ENCODE peak calls at places on chromosome 11, in eight cellular contexts. O is endothelial cell, X is kidney, A is MM.1S, H is fibroblast of lung, D is GM12865, Y is GM06990, J is cardiac fibroblast. V is an unnamed sample.

GRCh38 chr11:15195454-15196200 is 80.9 kb downstream of the INSC start:
- DNase-seq in X (no peak), D (no peak), H (peak), A (no peak), J (peak), Y (no peak), O (no peak), V (no peak)

GRCh38 chr11:69194956-69195355 is 39.2 kb downstream of the SMIM38 start:
- DNase-seq in Y (no peak), X (no peak), O (no peak), H (no peak), J (no peak), A (no peak), D (no peak), V (no peak)

GRCh38 chr11:65014146-65014960 is at the start of gene ARL2:
- DNase-seq in Y (no peak), H (peak), X (no peak), A (peak), J (no peak), D (no peak), O (no peak), V (peak)

GRCh38 chr11:44507896-44508440 is 57.5 kb upstream of the CD82 start:
- DNase-seq in X (no peak), O (no peak), H (no peak), A (no peak), J (no peak), D (no peak), Y (no peak), V (no peak)

GRCh38 chr11:2791521-2792375 is 92.0 kb upstream of the KCNQ1OT1 start:
- DNase-seq in H (no peak), O (no peak), X (peak), D (no peak), Y (no peak), A (no peak), J (no peak), V (no peak)

GRCh38 chr11:85823816-85824215 is 12.9 kb upstream of the SYTL2 start:
- DNase-seq in X (no peak), J (no peak), Y (no peak), D (peak), H (no peak), O (no peak), A (peak), V (no peak)

GRCh38 chr11:6703247-6704063 is 20.3 kb upstream of the MRPL17 start:
- DNase-seq in X (no peak), O (peak), D (peak), H (peak), A (peak), J (peak), Y (no peak), V (no peak)

GRCh38 chr11:83521647-83522596 is 235.8 kb upstream of the CCDC90B start:
- DNase-seq in O (peak), D (peak), A (no peak), H (peak), X (no peak), J (peak), Y (no peak), V (no peak)

GRCh38 chr11:132943325-132943736 is 589.0 kb downstream of the OPCML start:
- DNase-seq in J (peak), D (no peak), Y (no peak), O (no peak), X (no peak), A (no peak), H (peak), V (no peak)

DNA sequence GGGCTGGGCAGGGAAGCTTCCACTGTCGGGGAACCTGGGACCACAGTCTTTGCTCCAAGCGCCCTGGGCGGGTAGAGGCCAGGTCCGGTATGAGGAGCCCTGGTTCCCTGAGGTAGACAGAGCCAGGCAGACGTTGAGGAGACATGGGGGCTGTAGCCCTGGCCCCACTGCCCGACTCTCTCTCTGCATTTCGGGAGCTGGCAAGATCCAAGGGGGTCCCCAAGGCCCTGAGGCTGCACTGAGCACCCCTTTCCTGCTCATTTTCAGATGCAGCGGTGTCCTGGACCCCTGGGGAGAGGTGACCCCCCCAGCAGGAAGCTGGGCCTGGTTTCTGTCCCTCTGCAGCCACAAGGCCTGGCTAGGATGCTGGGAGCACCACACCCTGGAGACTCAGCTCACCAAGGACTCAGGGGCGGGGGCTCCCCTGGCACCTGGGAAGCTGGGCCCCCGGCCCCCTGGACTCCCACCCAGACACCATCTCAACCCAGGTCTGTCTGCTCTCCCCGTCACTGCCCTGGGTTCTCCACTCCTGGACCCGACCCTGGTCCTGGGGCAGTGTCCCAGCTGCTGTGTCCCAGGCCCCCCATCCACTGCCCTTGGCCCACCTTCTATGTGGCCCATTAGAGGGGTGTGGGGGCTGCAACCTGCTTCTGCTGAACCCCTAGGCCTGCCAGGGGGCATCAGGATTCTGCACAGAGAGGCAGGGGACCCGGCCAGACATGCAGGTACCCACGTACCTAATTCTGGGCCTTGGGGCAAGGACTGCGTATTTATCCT is 15.0 kb upstream of the MUC6 start:
- DNase-seq in A (no peak), Y (peak), J (no peak), O (no peak), H (no peak), X (peak), D (no peak), V (no peak)
- TF ChIP-seq CTCF in A (no peak), Y (no peak), J (no peak), O (no peak), H (no peak), X (no peak), D (no peak), V (no peak)

GRCh38 chr11:67606477-67607295 is at the start of gene NDUFV1:
- DNase-seq in D (peak), Y (peak), O (peak), A (peak), H (peak), X (peak), J (peak), V (peak)
- TF ChIP-seq CTCF in D (peak), Y (peak), O (peak), A (peak), H (peak), X (peak), J (peak), V (peak)

GRCh38 chr11:19666951-19667350 is 45.7 kb upstream of the NAV2 start:
- DNase-seq in J (no peak), D (no peak), Y (no peak), H (no peak), O (no peak), A (no peak), X (no peak), V (no peak)
- TF ChIP-seq CTCF in J (no peak), D (no peak), Y (no peak), H (no peak), O (no peak), A (no peak), X (no peak), V (no peak)

GRCh38 chr11:62062223-62062861 is 61.5 kb upstream of the INCENP start:
- DNase-seq in X (no peak), J (no peak), Y (no peak), A (no peak), O (no peak), H (no peak), D (no peak), V (no peak)

GRCh38 chr11:62057069-62057468 is 66.7 kb upstream of the INCENP start:
- DNase-seq in O (no peak), H (no peak), Y (no peak), J (no peak), A (no peak), X (no peak), D (no peak), V (no peak)

GRCh38 chr11:62064221-62064620 is 59.6 kb upstream of the INCENP start:
- DNase-seq in X (no peak), O (no peak), H (no peak), Y (no peak), D (no peak), J (no peak), A (no peak), V (no peak)

GRCh38 chr11:62055970-62056369 is 67.8 kb upstream of the INCENP start:
- DNase-seq in J (no peak), D (no peak), O (no peak), Y (no peak), X (no peak), A (no peak), H (no peak), V (no peak)

GRCh38 chr11:62061356-62062222 is 62.2 kb upstream of the INCENP start:
- DNase-seq in A (no peak), H (no peak), O (no peak), D (peak), Y (no peak), X (no peak), J (no peak), V (no peak)
- TF ChIP-seq CTCF in A (no peak), H (no peak), O (no peak), D (no peak), Y (peak), X (peak), J (no peak), V (no peak)

DNA sequence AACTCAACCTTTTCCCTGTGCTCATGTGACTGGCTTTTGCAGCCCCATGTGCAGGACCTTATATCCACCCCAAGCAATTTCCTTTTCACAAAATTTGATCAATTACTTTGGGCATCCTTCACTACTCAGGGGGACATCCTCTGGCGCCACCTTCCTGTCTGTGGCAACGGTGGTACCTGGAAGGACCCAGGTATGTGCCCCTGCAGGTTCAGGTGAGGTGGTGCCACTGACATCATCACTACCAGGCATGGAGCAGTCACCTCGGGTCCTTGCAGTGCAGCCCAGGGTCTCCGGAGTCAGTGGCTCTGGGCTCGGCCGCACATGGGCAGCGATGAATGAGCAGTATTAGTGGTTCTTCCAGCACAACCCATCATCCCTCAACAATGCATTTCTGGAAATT is 37.7 kb upstream of the B3GAT1 start:
- DNase-seq in J (no peak), Y (no peak), X (no peak), O (no peak), D (no peak), H (no peak), A (no peak), V (no peak)
- TF ChIP-seq CTCF in J (no peak), Y (no peak), X (no peak), O (no peak), D (no peak), H (no peak), A (no peak), V (no peak)

DNA sequence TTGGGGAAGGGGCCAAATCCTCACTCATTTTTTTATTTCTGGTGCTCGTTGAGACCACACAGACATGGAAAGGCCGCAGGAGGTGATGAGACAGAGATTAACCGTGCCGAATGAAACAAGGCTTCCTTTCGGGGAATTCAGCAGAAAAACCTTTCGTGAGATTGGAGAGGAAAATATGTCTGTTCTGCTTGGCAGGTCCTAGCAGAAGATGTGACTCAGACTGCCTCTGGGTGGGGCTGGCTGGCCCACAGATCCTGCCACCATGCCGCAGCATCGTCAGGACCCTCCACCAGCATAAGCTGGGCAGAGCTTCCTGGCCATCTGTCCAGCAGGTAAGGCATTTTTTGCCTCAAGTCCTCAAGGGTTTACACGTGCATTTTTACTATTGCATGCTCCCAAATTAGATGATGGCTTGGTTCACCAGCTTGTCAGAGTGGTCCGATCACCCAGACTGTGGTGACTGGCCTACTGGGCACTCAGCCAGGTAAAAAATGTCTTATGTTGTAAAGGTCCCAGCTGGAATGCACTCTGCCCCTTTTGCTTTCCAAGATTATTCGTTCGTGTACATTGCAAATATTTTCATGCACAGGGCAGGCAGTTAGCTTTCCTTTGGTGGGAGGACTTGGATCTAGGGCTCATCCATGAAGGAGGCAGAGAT is 1.5 kb downstream of the DDB2 start:
- DNase-seq in Y (peak), J (peak), O (no peak), D (peak), X (peak), A (peak), H (peak), V (peak)
- TF ChIP-seq CTCF in Y (peak), J (no peak), O (no peak), D (no peak), X (no peak), A (peak), H (no peak), V (no peak)

DNA sequence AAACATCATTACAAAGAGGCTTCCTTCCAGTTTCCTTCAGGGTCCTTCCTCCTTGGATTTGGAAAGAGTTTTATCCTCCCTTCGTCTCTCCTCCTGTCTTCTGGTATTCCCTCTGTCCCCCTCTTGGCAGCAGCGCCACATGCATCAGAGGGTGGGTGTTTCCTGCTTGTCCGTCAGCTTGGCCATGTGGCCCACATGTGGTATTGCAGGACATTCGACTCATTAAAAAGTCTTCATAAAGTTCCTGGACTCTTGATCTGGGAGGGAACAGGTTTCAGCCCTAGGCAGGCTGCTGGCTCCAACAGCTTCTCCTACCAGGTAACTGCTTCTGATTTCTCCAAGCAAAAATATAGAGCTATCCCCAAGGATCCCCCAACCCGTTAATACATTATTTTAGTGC is 189.8 kb downstream of the CSNK2A3 start:
- DNase-seq in A (no peak), X (no peak), H (no peak), J (no peak), O (no peak), D (no peak), Y (no peak), V (no peak)
- TF ChIP-seq CTCF in A (no peak), X (peak), H (peak), J (no peak), O (peak), D (no peak), Y (no peak), V (no peak)

V was measured in GM20000.